ENCODE peak calls at places on chromosomes 16 and 17, in five cellular contexts. K is IMR-90, I is stomach, G is psoas muscle, C is cardiac muscle cell. N is an unnamed sample. For H3K27me3, the result is how much of the 10 kb centered on the place peaks cover.

GRCh38 chr17:37494401-37494831 is 4.7 kb downstream of the DUSP14 start:
- DNase-seq in K (no peak), I (no peak), G (no peak), C (peak), N (no peak)

GRCh38 chr17:71313866-71314265 is 807.0 kb upstream of the SOX9 start:
- DNase-seq in K (no peak), I (no peak), G (no peak), C (no peak), N (no peak)

GRCh38 chr17:4625181-4625601 is 16.3 kb downstream of the ALOX15 start:
- DNase-seq in K (peak), I (no peak), G (no peak), C (peak), N (no peak)

GRCh38 chr16:3009568-3010390 is 2.9 kb upstream of the CLDN9 start:
- DNase-seq in K (peak), I (peak), G (no peak), C (no peak), N (no peak)

GRCh38 chr17:61809816-61810392 is 53.4 kb downstream of the BRIP1 start:
- DNase-seq in K (peak), I (no peak), G (no peak), C (peak), N (no peak)

GRCh38 chr17:9700754-9701476 is 55.6 kb downstream of the USP43 start:
- DNase-seq in K (no peak), I (no peak), G (no peak), C (no peak), N (no peak)

GRCh38 chr17:66983414-66984021 is 19.0 kb downstream of the CACNG4 start:
- DNase-seq in K (no peak), I (no peak), G (no peak), C (no peak), N (peak)

GRCh38 chr17:66676421-66676820 is 158.5 kb upstream of the CACNG5 start:
- DNase-seq in K (no peak), I (peak), G (peak), C (no peak), N (no peak)

GRCh38 chr16:4904108-4904941 is 32.6 kb downstream of the PPL start:
- DNase-seq in K (no peak), I (no peak), G (no peak), C (no peak), N (no peak)

GRCh38 chr16:88633684-88634140 is 4.7 kb upstream of the IL17C start:
- DNase-seq in K (peak), I (peak), G (no peak), C (peak), N (no peak)

GRCh38 chr16:30637952-30638351 is 12.8 kb upstream of the PRR14 start:
- DNase-seq in K (peak), I (no peak), G (no peak), C (peak), N (no peak)

GRCh38 chr16:67608367-67608766 is 36.6 kb upstream of the CARMIL2 start:
- DNase-seq in K (peak), I (no peak), G (no peak), C (no peak), N (no peak)

GRCh38 chr17:13922885-13923284 is 146.4 kb upstream of the COX10 start:
- DNase-seq in K (no peak), I (no peak), G (peak), C (no peak), N (no peak)

GRCh38 chr16:15604460-15605390 is 38.2 kb downstream of the MARF1 start:
- DNase-seq in K (no peak), I (no peak), G (no peak), C (peak), N (peak)

GRCh38 chr16:12344577-12345343 is 368.2 kb downstream of the SNX29 start:
- DNase-seq in K (no peak), I (no peak), G (no peak), C (no peak), N (no peak)

GRCh38 chr16:81088836-81089235 is 7.4 kb downstream of the GCSH start:
- DNase-seq in K (no peak), I (no peak), G (no peak), C (no peak), N (no peak)

GRCh38 chr16:80718480-80719220 is 85.7 kb downstream of the CDYL2 start:
- DNase-seq in K (peak), I (peak), G (no peak), C (peak), N (no peak)

GRCh38 chr16:3983081-3983520 is 102.6 kb upstream of the CREBBP start:
- DNase-seq in K (peak), I (peak), G (peak), C (peak), N (peak)

GRCh38 chr17:77473615-77474226 is 333.0 kb downstream of the SEC14L1 start:
- DNase-seq in K (no peak), I (no peak), G (no peak), C (no peak), N (no peak)

GRCh38 chr17:77511514-77512061 is 370.8 kb downstream of the SEC14L1 start:
- DNase-seq in K (no peak), I (no peak), G (no peak), C (no peak), N (no peak)

GRCh38 chr16:85416267-85417109 is 196.6 kb upstream of the GSE1 start:
- DNase-seq in K (peak), I (peak), G (peak), C (peak), N (peak)

GRCh38 chr17:61531223-61531622 is 59.8 kb downstream of the NACA2 start:
- DNase-seq in K (no peak), I (no peak), G (no peak), C (no peak), N (no peak)

GRCh38 chr17:80095844-80096475 is 5.4 kb upstream of the GAA start:
- DNase-seq in K (no peak), I (no peak), G (peak), C (no peak), N (no peak)

GRCh38 chr17:65131946-65132345 is 5.2 kb upstream of the RGS9 start:
- DNase-seq in K (peak), I (no peak), G (no peak), C (no peak), N (no peak)

GRCh38 chr17:55769625-55770000 is 18.8 kb downstream of the PCTP start:
- DNase-seq in K (peak), I (no peak), G (peak), C (peak), N (no peak)

GRCh38 chr17:8821446-8822105 is 22.4 kb upstream of the MFSD6L start:
- DNase-seq in K (no peak), I (no peak), G (no peak), C (no peak), N (no peak)

GRCh38 chr17:20154601-20155000 is 145.4 kb downstream of the SPECC1 start:
- DNase-seq in K (no peak), I (no peak), G (no peak), C (no peak), N (peak)

GRCh38 chr17:21285164-21286065 is 904 bp downstream of the MAP2K3 start:
- DNase-seq in K (peak), I (peak), G (no peak), C (peak), N (no peak)

GRCh38 chr16:84501077-84501735 is 3.3 kb downstream of the MEAK7 start:
- DNase-seq in K (peak), I (no peak), G (no peak), C (peak), N (no peak)

GRCh38 chr16:55562936-55563335 is 3.5 kb upstream of the CAPNS2 start:
- DNase-seq in K (peak), I (no peak), G (no peak), C (peak), N (no peak)

GRCh38 chr17:9444687-9445086 is 130.9 kb downstream of the STX8 start:
- DNase-seq in K (peak), I (no peak), G (no peak), C (no peak), N (no peak)

GRCh38 chr17:50473901-50474300 is 4.8 kb upstream of the RSAD1 start:
- DNase-seq in K (no peak), I (no peak), G (no peak), C (no peak), N (no peak)

GRCh38 chr17:36807496-36808180 is 129.6 kb upstream of the LHX1 start:
- DNase-seq in K (no peak), I (no peak), G (no peak), C (no peak), N (no peak)

GRCh38 chr17:35132816-35133550 is 9.1 kb downstream of the NLE1 start:
- DNase-seq in K (no peak), I (no peak), G (no peak), C (no peak), N (no peak)

GRCh38 chr17:4658478-4659305 is 17.2 kb upstream of the ALOX15 start:
- DNase-seq in K (peak), I (no peak), G (no peak), C (peak), N (no peak)

GRCh38 chr17:47099451-47099986 is 89.6 kb downstream of the CDC27 start:
- DNase-seq in K (no peak), I (no peak), G (no peak), C (no peak), N (no peak)

GRCh38 chr16:48745541-48745940 is 135.6 kb upstream of the N4BP1 start:
- DNase-seq in K (no peak), I (no peak), G (no peak), C (no peak), N (no peak)

GRCh38 chr16:86513471-86514277 is 3.3 kb downstream of the FOXF1 start:
- DNase-seq in K (no peak), I (no peak), G (no peak), C (no peak), N (no peak)
- H3K27me3 ChIP-seq in K (under half), I (under half), G (half or more), C (half or more), N (half or more)

DNA sequence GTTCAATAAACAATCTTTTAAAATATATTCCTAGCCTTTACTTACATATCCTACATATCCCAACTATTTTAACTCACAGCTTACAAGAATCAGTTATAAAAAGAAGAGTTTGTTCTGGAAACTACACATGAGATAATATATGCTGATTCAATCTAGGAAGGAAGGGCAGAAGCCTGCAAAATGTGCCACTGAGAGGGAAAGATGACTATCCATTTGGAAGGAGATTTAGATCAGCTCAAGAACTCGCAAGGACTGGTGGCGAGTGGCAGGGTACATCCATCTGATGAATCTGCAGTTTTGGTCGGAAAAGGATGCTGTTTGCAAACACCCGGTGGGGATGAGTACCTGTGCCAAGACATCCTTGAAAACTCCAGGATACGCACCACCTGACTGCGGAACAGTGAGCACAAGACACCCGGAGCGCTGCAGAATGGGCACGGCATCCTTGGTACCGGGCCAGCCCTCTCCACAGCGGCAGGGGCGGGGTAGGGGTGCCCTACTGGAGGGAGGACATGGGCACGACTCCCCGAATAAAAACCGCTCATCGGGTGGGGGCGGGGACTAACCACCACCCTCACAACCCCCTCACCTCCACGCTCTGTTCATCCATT is 723 bp downstream of the TRIM37 start:
- DNase-seq in K (peak), I (peak), G (peak), C (peak), N (peak)
- H3K27ac ChIP-seq in K (peak), I (peak), G (peak), C (peak), N (peak)

GRCh38 chr16:49755716-49756115 is 100.2 kb downstream of the ZNF423 start:
- DNase-seq in K (no peak), I (no peak), G (no peak), C (no peak), N (no peak)

GRCh38 chr16:49755291-49755611 is 100.7 kb downstream of the ZNF423 start:
- DNase-seq in K (peak), I (no peak), G (no peak), C (peak), N (no peak)

GRCh38 chr16:49756971-49757743 is 98.8 kb downstream of the ZNF423 start:
- DNase-seq in K (no peak), I (no peak), G (no peak), C (peak), N (no peak)

GRCh38 chr16:49757744-49758069 is 98.2 kb downstream of the ZNF423 start:
- DNase-seq in K (no peak), I (no peak), G (no peak), C (no peak), N (no peak)

DNA sequence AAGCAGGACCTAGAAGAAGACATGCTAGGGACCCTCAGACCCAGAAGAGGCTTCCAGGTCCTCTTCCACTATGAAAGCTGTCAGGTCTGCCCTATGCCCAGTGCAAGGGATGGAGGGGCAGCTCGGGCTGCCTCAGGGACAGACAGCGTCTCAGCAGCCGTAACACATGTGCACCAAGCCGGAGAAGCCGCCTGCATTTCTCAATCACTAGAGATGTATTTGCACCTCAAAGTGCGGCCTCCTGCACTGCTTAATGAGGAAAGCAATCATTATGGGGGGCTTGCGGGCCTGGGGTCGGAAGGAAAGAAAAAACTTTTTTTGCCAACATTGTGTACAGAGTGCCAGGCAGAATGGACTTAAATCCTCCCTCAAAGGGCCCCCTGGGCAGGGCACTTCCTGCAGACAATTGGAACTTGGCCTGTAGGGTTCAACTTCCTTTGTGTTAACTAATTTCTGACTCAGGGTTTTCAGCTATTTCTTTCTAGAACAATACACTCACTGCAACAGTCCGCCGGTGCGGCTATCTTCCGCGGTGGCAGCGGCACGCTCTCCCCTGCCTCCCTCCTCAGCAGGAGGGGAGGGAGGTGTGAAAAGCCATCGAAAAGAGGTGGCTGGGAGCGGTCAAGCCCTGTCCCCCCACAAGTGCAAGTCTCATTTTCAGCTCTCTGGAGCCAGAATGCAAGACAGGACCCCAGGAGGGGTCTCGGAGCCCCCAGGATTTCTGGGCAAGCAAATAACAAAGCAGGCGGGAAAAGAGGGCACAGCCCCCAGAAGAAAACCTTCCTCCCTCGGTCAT is 101.2 kb downstream of the ZNF423 start:
- DNase-seq in K (no peak), I (no peak), G (no peak), C (peak), N (no peak)
- H3K4me3 ChIP-seq in K (no peak), I (peak), G (peak), C (peak), N (peak)

GRCh38 chr17:74850310-74850709 is 9.4 kb downstream of the GRIN2C start:
- DNase-seq in K (no peak), I (no peak), G (no peak), C (no peak), N (no peak)
- H3K27me3 ChIP-seq in K (under half), I (under half), G (under half), C (half or more), N (under half)

DNA sequence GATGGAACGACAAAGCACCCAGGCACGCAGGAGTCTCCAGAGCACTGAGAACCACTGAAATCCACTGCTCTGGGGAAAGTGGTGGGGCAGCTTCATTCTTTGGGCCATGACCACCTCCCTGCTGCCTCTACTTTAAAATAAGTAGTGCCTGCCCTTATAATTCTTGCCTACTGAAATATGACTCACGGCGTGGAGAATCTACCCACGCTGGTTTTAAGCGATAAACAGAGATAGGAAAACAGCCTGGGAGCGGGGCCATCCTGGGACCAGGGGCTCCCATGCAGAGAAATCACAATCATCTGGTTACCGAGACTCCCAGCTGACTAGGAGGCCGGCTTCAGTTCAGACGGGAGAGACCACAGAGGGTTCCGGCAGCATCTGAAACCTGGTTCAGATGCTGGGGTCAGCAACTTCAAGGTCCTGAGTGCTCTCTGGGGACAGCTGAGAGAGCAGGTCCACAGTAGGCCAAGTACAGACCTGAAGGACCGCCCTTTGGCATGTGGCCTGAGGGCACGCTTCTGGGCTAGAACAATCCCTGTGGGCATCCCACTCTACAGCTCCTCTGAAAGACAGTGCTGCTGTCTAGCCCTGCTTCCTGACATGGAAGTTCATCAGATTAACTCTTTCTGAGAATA is 8.6 kb upstream of the DHRS13 start:
- DNase-seq in K (no peak), I (no peak), G (no peak), C (no peak), N (no peak)
- H3K27ac ChIP-seq in K (no peak), I (no peak), G (no peak), C (no peak), N (no peak)

GRCh38 chr17:78934681-78935418 is 9.7 kb upstream of the TIMP2 start:
- DNase-seq in K (peak), I (no peak), G (peak), C (no peak), N (no peak)
- H3K4me3 ChIP-seq in K (no peak), I (no peak), G (no peak), C (no peak), N (no peak)

DNA sequence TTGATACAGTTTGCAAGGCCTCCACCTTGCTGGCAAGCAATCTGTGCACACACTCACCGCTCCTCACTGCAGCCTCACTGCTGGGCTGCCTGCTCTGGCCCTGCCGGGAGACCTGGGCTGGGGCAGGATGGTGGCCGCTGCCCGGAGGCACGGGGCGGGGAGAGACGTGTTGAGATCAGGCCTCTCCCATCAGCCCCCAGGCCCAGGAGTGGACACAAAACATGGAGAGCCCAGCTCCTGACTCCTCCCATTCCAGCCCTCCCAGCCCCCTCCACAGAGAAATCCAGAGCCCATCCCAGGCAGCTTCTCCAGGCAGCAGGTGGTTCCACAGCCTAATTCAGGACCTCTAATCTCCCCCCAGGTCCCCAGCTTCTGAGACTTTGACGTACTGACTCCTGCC is 23.1 kb upstream of the RPL38 start:
- DNase-seq in K (no peak), I (no peak), G (no peak), C (no peak), N (no peak)
- H3K27me3 ChIP-seq in K (under half), I (under half), G (under half), C (under half), N (under half)

N was measured in dorsolateral prefrontal cortex.